ENCODE peak calls at places on chromosomes 7 and 10, in four cellular contexts. One of them, this sample, is unnamed.

GRCh38 chr10:15385552-15386455 is 14.7 kb upstream of the FAM171A1 start:
- DNase-seq in K562: no peak
- DNase-seq in SK-N-SH: no peak
- DNase-seq in GM12878: no peak
- DNase-seq in this sample: no peak

GRCh38 chr7:42843209-42843800 is 68.6 kb downstream of the C7orf25 start:
- DNase-seq in GM12878: no peak
- DNase-seq in SK-N-SH: peak; percentile 67
- DNase-seq in K562: peak; percentile 61
- DNase-seq in this sample: peak; percentile 68

GRCh38 chr10:30013684-30014246 is 45.6 kb downstream of the JCAD start:
- DNase-seq in GM12878: no peak
- DNase-seq in K562: no peak
- DNase-seq in SK-N-SH: no peak
- DNase-seq in this sample: no peak

GRCh38 chr10:114603943-114604342 is 54.1 kb downstream of the ABLIM1 start:
- DNase-seq in SK-N-SH: no peak
- DNase-seq in K562: peak; percentile 32
- DNase-seq in GM12878: no peak
- DNase-seq in this sample: no peak

GRCh38 chr10:69262249-69262864 is 15.9 kb upstream of the HK1 start:
- DNase-seq in K562: no peak
- DNase-seq in GM12878: no peak
- DNase-seq in SK-N-SH: no peak
- DNase-seq in this sample: no peak

GRCh38 chr7:141742229-141742628 is 4.1 kb downstream of the SSBP1 start:
- DNase-seq in K562: no peak
- DNase-seq in GM12878: no peak
- DNase-seq in SK-N-SH: no peak
- DNase-seq in this sample: no peak

GRCh38 chr7:132065973-132066611 is 509.7 kb upstream of the PODXL start:
- DNase-seq in K562: no peak
- DNase-seq in GM12878: no peak
- DNase-seq in SK-N-SH: no peak
- DNase-seq in this sample: no peak

GRCh38 chr10:42836771-42837468 is 54.3 kb downstream of the BMS1 start:
- DNase-seq in SK-N-SH: peak; percentile 82
- DNase-seq in K562: no peak
- DNase-seq in GM12878: no peak
- DNase-seq in this sample: peak; percentile 25

GRCh38 chr7:87354749-87355148 is 9.3 kb downstream of the CROT start:
- DNase-seq in SK-N-SH: no peak
- DNase-seq in K562: no peak
- DNase-seq in GM12878: no peak
- DNase-seq in this sample: no peak

GRCh38 chr10:74150151-74151056 is at the start of gene AP3M1:
- DNase-seq in K562: peak; percentile 89
- DNase-seq in GM12878: peak; percentile 97
- DNase-seq in SK-N-SH: peak; percentile 83
- DNase-seq in this sample: peak; percentile 87

GRCh38 chr10:31340343-31340742 is 21.3 kb downstream of the ZEB1 start:
- DNase-seq in GM12878: no peak
- DNase-seq in SK-N-SH: no peak
- DNase-seq in K562: no peak
- DNase-seq in this sample: no peak

GRCh38 chr7:99499356-99499712 is 747 bp downstream of the ZNF394 start:
- DNase-seq in K562: no peak
- DNase-seq in GM12878: no peak
- DNase-seq in SK-N-SH: no peak
- DNase-seq in this sample: no peak

GRCh38 chr7:108000875-108001758 is 1.8 kb downstream of the LAMB1 start:
- DNase-seq in SK-N-SH: peak; percentile 70
- DNase-seq in GM12878: no peak
- DNase-seq in K562: no peak
- DNase-seq in this sample: peak; percentile 79

GRCh38 chr10:30438016-30438850 is 4.2 kb downstream of the MAP3K8 start:
- DNase-seq in SK-N-SH: no peak
- DNase-seq in GM12878: no peak
- DNase-seq in K562: peak; percentile 48
- DNase-seq in this sample: no peak

GRCh38 chr7:99699946-99700345 is 20.1 kb upstream of the CYP3A5 start:
- DNase-seq in K562: no peak
- DNase-seq in GM12878: no peak
- DNase-seq in SK-N-SH: no peak
- DNase-seq in this sample: no peak

DNA sequence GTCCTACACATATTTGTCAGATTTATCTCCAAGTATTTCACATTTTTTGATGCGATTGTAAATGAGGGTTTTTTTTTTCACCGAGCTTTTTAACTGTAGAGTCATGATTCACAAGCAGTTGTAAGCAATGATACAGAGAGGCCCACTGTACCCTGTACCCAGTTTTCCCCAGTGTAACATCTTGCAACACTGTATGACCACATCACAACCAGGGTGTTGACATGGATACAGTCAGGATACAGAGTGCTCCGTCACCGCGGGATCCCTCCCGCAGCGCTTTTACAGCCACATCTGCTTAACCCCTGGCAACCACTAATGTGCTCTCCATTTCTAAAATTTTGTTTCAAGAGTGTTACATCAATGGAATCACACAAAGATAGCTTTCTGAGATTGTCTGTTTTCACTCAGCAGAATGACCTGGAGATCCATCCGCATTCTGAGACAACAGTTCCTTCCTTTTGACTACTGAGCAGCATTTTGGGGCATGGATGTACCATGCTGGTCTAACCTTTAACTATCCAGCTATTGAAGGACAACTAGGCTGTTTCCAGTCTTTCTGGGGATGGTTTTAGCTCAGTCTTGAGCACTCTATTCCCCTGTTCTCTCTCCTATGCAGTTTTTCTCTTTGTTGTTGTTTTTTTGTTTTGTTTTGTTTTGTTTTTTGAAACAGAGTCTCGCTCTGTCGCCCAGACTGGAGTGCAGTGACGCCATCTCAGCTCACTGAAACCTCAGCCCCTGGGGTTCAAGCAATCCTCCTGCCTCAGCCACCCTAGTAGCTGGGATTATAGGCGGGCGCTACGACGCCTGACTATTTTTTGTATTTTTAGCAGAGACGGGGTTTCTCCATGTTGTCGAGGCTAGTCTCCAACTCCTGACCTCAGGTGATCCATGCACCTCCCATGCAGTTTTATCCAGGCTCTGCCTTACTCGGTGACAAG is 25.9 kb downstream of the GPRIN2 start:
- DNase-seq in SK-N-SH: no peak
- DNase-seq in K562: no peak
- DNase-seq in GM12878: no peak
- DNase-seq in this sample: peak; percentile 11
- TF ChIP-seq USF1 in SK-N-SH: no peak
- TF ChIP-seq USF1 in K562: no peak
- TF ChIP-seq USF1 in GM12878: no peak
- TF ChIP-seq USF1 in this sample: no peak

GRCh38 chr7:65381742-65382141 is 8.1 kb downstream of the ZNF92 start:
- DNase-seq in GM12878: no peak
- DNase-seq in K562: no peak
- DNase-seq in SK-N-SH: no peak
- DNase-seq in this sample: no peak

GRCh38 chr7:65382452-65382851 is 8.8 kb downstream of the ZNF92 start:
- DNase-seq in K562: no peak
- DNase-seq in SK-N-SH: no peak
- DNase-seq in GM12878: no peak
- DNase-seq in this sample: no peak

GRCh38 chr7:65373608-65374351 is at the start of gene ZNF92:
- DNase-seq in K562: peak; percentile 99
- DNase-seq in SK-N-SH: peak; percentile 95
- DNase-seq in GM12878: peak; percentile 96
- DNase-seq in this sample: peak; percentile 99

DNA sequence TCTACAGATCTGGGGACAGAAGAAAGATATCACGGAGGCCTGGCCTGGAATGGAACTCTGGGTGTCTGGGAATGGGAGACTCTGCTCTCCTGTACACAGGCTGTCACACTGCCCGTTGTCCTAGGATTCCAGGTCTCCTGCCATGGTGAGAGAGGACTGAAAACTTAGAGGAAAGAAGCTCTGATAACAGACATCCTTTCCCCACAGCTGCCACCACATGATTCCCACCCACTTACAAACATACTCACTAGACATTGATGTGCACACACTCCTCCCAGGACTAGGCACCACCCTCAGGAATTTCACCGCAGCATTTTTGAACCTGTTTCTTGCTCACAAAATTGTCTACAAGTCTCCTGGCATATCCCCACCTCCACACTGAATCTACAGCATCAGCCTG is 5.7 kb downstream of the ZNF92 start:
- DNase-seq in K562: no peak
- DNase-seq in GM12878: no peak
- DNase-seq in SK-N-SH: no peak
- DNase-seq in this sample: no peak
- TF ChIP-seq USF1 in K562: no peak
- TF ChIP-seq USF1 in GM12878: no peak
- TF ChIP-seq USF1 in SK-N-SH: no peak
- TF ChIP-seq USF1 in this sample: no peak

GRCh38 chr7:33410266-33410665 is 280.9 kb downstream of the BBS9 start:
- DNase-seq in GM12878: no peak
- DNase-seq in SK-N-SH: no peak
- DNase-seq in K562: no peak
- DNase-seq in this sample: no peak
- TF ChIP-seq USF1 in GM12878: no peak
- TF ChIP-seq USF1 in SK-N-SH: no peak
- TF ChIP-seq USF1 in K562: no peak
- TF ChIP-seq USF1 in this sample: no peak

DNA sequence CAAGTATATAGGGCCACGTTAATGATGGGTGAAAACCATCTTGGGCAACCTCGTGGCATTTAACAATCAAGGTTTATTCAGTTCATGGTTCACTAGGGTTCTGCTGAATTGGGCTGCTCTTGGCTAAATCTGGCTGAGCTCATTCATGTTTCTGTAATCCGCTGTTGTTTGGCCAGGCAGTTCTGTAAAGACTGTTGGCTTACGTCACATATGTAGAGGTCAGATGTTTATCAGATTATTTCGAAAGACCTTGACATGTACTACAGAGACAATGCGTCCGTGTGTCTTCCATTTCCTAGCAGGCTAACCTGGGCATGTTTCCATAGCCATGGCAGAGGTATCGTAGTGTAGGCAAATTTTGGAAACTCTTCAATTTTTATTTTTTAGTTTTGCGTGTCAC is 190.0 kb upstream of the ZWINT start:
- DNase-seq in GM12878: no peak
- DNase-seq in SK-N-SH: no peak
- DNase-seq in K562: no peak
- DNase-seq in this sample: no peak
- TF ChIP-seq USF1 in GM12878: no peak
- TF ChIP-seq USF1 in SK-N-SH: no peak
- TF ChIP-seq USF1 in K562: no peak
- TF ChIP-seq USF1 in this sample: no peak

GRCh38 chr7:100865372-100865911 is 1.7 kb upstream of the TRIP6 start:
- DNase-seq in K562: no peak
- DNase-seq in GM12878: no peak
- DNase-seq in SK-N-SH: peak; percentile 39
- DNase-seq in this sample: no peak

GRCh38 chr7:100863406-100863950 is 3.7 kb upstream of the TRIP6 start:
- DNase-seq in GM12878: no peak
- DNase-seq in K562: no peak
- DNase-seq in SK-N-SH: no peak
- DNase-seq in this sample: no peak

GRCh38 chr7:100866721-100867039 is 507 bp upstream of the TRIP6 start:
- DNase-seq in SK-N-SH: peak; percentile 38
- DNase-seq in GM12878: no peak
- DNase-seq in K562: no peak
- DNase-seq in this sample: no peak

GRCh38 chr7:100865971-100866720 is 1.0 kb upstream of the TRIP6 start:
- DNase-seq in K562: no peak
- DNase-seq in SK-N-SH: peak; percentile 63
- DNase-seq in GM12878: no peak
- DNase-seq in this sample: no peak

GRCh38 chr7:100864263-100864845 is 2.8 kb upstream of the TRIP6 start:
- DNase-seq in SK-N-SH: no peak
- DNase-seq in GM12878: no peak
- DNase-seq in K562: no peak
- DNase-seq in this sample: no peak
- TF ChIP-seq USF1 in SK-N-SH: no peak
- TF ChIP-seq USF1 in GM12878: no peak
- TF ChIP-seq USF1 in K562: no peak
- TF ChIP-seq USF1 in this sample: no peak

DNA sequence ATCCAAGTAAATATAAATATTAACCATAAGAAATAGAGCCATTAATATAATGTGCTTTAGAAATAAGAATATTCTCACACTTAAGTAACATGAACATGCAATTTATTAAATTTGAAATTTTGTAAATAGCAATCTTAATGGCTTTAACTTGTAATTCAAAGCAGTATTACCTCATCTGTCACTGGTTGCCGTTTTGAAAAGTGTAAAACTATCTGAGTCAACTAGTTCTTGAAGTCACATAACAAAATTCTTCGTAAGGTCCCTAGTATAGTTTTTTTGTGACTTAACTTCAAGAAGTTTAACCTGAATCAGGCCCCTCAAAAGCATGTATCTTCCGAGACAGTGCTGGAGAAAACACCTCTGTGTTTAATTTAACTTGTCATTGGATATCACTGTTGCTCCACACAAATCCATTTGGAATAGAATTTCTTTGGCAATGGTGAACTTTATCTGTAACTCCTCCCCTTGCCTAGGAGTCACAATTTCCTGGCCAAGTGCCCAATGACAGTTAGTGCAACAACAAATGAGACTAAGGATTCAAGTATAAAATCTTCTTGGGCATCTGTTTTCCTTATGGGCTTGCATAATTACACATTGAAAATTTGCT is 47.1 kb downstream of the NT5C2 start:
- DNase-seq in GM12878: no peak
- DNase-seq in K562: peak; percentile 33
- DNase-seq in SK-N-SH: peak; percentile 21
- DNase-seq in this sample: no peak
- TF ChIP-seq USF1 in GM12878: no peak
- TF ChIP-seq USF1 in K562: no peak
- TF ChIP-seq USF1 in SK-N-SH: no peak
- TF ChIP-seq USF1 in this sample: no peak